ENCODE peak calls at places on chromosomes 11 and 22, in eight cellular contexts. B is stimulated activated CD8-positive, alpha-beta memory T cell treated with anti-CD3 and anti-CD28 coated beads, Interleukin-15, amount 100 ng/mL, for 24 hours; D is cardiac muscle cell; Z is pons; J is activated CD4-positive, alpha-beta T cell treated with anti-CD3 and anti-CD28 coated beads for 36 hours; S is GM13977; K is stimulated activated CD4-positive, alpha-beta T cell treated with anti-CD3 and anti-CD28 coated beads, Interleukin-1b, Interleukin-23, amount 100 ng/mL, for 24 hours; P is stromal cell of bone marrow. N is an unnamed sample.

GRCh38 chr11:134668796-134669195 is 256.8 kb upstream of the B3GAT1 start:
- DNase-seq in B (no peak), Z (no peak), K (no peak), D (no peak), J (no peak), S (no peak), P (no peak), N (no peak)

GRCh38 chr11:6968816-6969215 is 42.6 kb downstream of the ZNF215 start:
- DNase-seq in K (no peak), Z (no peak), J (no peak), D (no peak), B (no peak), P (peak), S (no peak), N (no peak)

GRCh38 chr11:32090774-32091370 is at the start of gene RCN1:
- DNase-seq in B (peak), K (no peak), S (peak), J (peak), Z (no peak), D (peak), P (peak), N (peak)

GRCh38 chr11:66579017-66579606 is 10.7 kb upstream of the CTSF start:
- DNase-seq in K (peak), S (peak), J (peak), B (peak), P (peak), Z (peak), D (peak), N (peak)

GRCh38 chr22:50434849-50435700 is 39.8 kb downstream of the SBF1 start:
- DNase-seq in D (no peak), S (no peak), B (no peak), J (no peak), P (no peak), Z (no peak), K (no peak), N (no peak)

GRCh38 chr11:29934115-29934638 is 82.7 kb downstream of the KCNA4 start:
- DNase-seq in B (no peak), J (no peak), K (no peak), P (no peak), S (no peak), D (no peak), Z (no peak), N (no peak)

GRCh38 chr11:115676206-115676605 is 172.0 kb upstream of the CADM1 start:
- DNase-seq in K (no peak), P (no peak), B (no peak), S (no peak), J (no peak), D (peak), Z (no peak), N (no peak)

GRCh38 chr11:119745776-119746535 is 17.0 kb upstream of the NECTIN1 start:
- DNase-seq in J (no peak), S (no peak), P (no peak), K (no peak), Z (no peak), B (no peak), D (no peak), N (no peak)

GRCh38 chr22:50585238-50585637 is 2.6 kb upstream of the CHKB start:
- DNase-seq in P (no peak), S (no peak), B (no peak), K (no peak), D (no peak), J (no peak), Z (no peak), N (no peak)

GRCh38 chr22:37089451-37089850 is 20.1 kb downstream of the TMPRSS6 start:
- DNase-seq in S (no peak), P (peak), K (no peak), B (no peak), D (no peak), J (no peak), Z (no peak), N (no peak)

GRCh38 chr11:15591112-15591537 is 476.4 kb downstream of the INSC start:
- DNase-seq in J (no peak), D (no peak), K (no peak), S (no peak), B (no peak), P (no peak), Z (no peak), N (no peak)

GRCh38 chr11:87179621-87180020 is 141.9 kb downstream of the TMEM135 start:
- DNase-seq in K (no peak), S (no peak), B (no peak), J (no peak), D (no peak), P (no peak), Z (no peak), N (no peak)

GRCh38 chr11:31671681-31672080 is 139.4 kb downstream of the PAX6 start:
- DNase-seq in J (no peak), B (no peak), S (no peak), Z (no peak), K (no peak), P (no peak), D (no peak), N (no peak)

GRCh38 chr22:24485170-24485569 is 10.0 kb upstream of the UPB1 start:
- DNase-seq in D (no peak), J (no peak), K (no peak), Z (no peak), P (no peak), B (no peak), S (no peak), N (no peak)

GRCh38 chr22:42662114-42663021 is 13.2 kb upstream of the CYB5R3 start:
- DNase-seq in S (peak), D (peak), P (no peak), J (peak), K (peak), B (peak), Z (no peak), N (peak)

GRCh38 chr11:96391698-96392307 is 2.0 kb downstream of the JRKL start:
- DNase-seq in S (no peak), K (no peak), Z (no peak), J (no peak), D (no peak), B (no peak), P (no peak), N (no peak)

GRCh38 chr22:45290410-45290936 is 5.7 kb downstream of the UPK3A start:
- DNase-seq in D (peak), K (no peak), Z (no peak), P (peak), J (no peak), B (no peak), S (no peak), N (no peak)

GRCh38 chr11:126134461-126135155 is 71.9 kb upstream of the CDON start:
- DNase-seq in P (no peak), Z (no peak), D (no peak), B (no peak), K (no peak), S (no peak), J (no peak), N (no peak)

GRCh38 chr11:67371199-67371548 is 2.2 kb downstream of the CLCF1 start:
- DNase-seq in P (no peak), B (no peak), K (no peak), J (no peak), D (no peak), S (no peak), Z (no peak), N (no peak)

GRCh38 chr11:70377645-70378044 is 20.7 kb upstream of the CTTN start:
- DNase-seq in P (no peak), J (no peak), B (no peak), K (no peak), S (no peak), Z (no peak), D (no peak), N (no peak)

GRCh38 chr11:117643606-117644300 is 153.3 kb downstream of the DSCAML1 start:
- DNase-seq in J (no peak), B (no peak), S (no peak), Z (no peak), P (no peak), K (no peak), D (peak), N (no peak)

GRCh38 chr11:114317738-114318137 is 21.5 kb downstream of the NNMT start:
- DNase-seq in P (peak), D (peak), Z (peak), J (peak), K (no peak), B (no peak), S (no peak), N (no peak)

GRCh38 chr22:47221840-47222615 is 459.6 kb downstream of the TBC1D22A start:
- DNase-seq in J (no peak), Z (peak), D (no peak), B (no peak), K (no peak), P (no peak), S (no peak), N (no peak)

GRCh38 chr11:1130276-1131032 is 27.3 kb upstream of the MUC5AC start:
- DNase-seq in P (no peak), K (no peak), S (no peak), D (no peak), J (no peak), Z (no peak), B (no peak), N (peak)

GRCh38 chr11:117089685-117090084 is 8.5 kb downstream of the SIK3 start:
- DNase-seq in Z (no peak), D (no peak), P (no peak), B (no peak), K (no peak), J (no peak), S (no peak), N (no peak)

GRCh38 chr11:15053201-15053685 is 20.1 kb upstream of the CALCB start:
- DNase-seq in J (peak), Z (no peak), P (no peak), S (no peak), D (no peak), K (no peak), B (no peak), N (no peak)

GRCh38 chr22:20937031-20937793 is 20.0 kb downstream of the CRKL start:
- DNase-seq in D (no peak), S (no peak), P (no peak), B (no peak), Z (no peak), K (no peak), J (no peak), N (no peak)

GRCh38 chr11:62373464-62374110 is 36.3 kb downstream of the ASRGL1 start:
- DNase-seq in S (no peak), B (no peak), Z (no peak), K (no peak), D (no peak), J (no peak), P (no peak), N (no peak)

GRCh38 chr11:120547871-120548681 is 36.5 kb downstream of the GRIK4 start:
- DNase-seq in D (peak), K (no peak), J (no peak), S (no peak), Z (peak), B (no peak), P (peak), N (no peak)

GRCh38 chr22:19877626-19878339 is 23.1 kb upstream of the GNB1L start:
- DNase-seq in D (no peak), B (no peak), P (no peak), S (no peak), Z (no peak), K (no peak), J (no peak), N (no peak)

GRCh38 chr22:17387356-17387755 is 18.1 kb downstream of the CECR2 start:
- DNase-seq in B (no peak), J (no peak), D (no peak), S (no peak), Z (no peak), K (no peak), P (no peak), N (no peak)

GRCh38 chr11:47164321-47164720 is 12.4 kb downstream of the ARFGAP2 start:
- DNase-seq in D (no peak), J (no peak), Z (no peak), K (no peak), P (no peak), S (no peak), B (no peak), N (no peak)

GRCh38 chr22:37062366-37062655 is 10.8 kb downstream of the KCTD17 start:
- DNase-seq in D (no peak), J (peak), Z (no peak), K (no peak), B (no peak), S (no peak), P (no peak), N (no peak)